ENCODE peak calls at places on chromosomes 16 and 17, in seven cellular contexts. X is choroid plexus epithelial cell; E is activated T-helper 1 cell treated with anti-CD3 and anti-CD28 coated beads, Interleukin-12 subunit alpha, Interleukin-12 subunit beta, Interleukin-2, Interleukin-4 antibody, amounts not matched to agents 30 ng/mL and 10 ng/mL and 1 ng/mL, durations not matched to agents 14 hours and 24 hours and 36 hours; T is NCI-H1092 treated with DMSO at 0.1 percent for 48 hours; S is epithelial cell of esophagus; O is astrocyte of the hippocampus; W is T-helper 2 cell. D is an unnamed sample.

GRCh38 chr16:7440886-7441400 is 108.3 kb downstream of the RBFOX1 start:
- DNase-seq in E (no peak), X (no peak), W (no peak), O (peak; percentile 78), T (no peak), S (no peak), D (no peak)

GRCh38 chr16:77443834-77444460 is 9.1 kb upstream of the ADAMTS18 start:
- DNase-seq in O (no peak), S (no peak), X (no peak), E (no peak), W (no peak), T (peak; percentile 61), D (no peak)

GRCh38 chr16:85602831-85603755 is 10.0 kb upstream of the GSE1 start:
- DNase-seq in O (no peak), T (peak; percentile 64), S (no peak), W (no peak), X (no peak), E (no peak), D (no peak)

GRCh38 chr16:65975049-65975708 is 391.3 kb upstream of the CDH5 start:
- DNase-seq in W (peak; percentile 42), X (peak; percentile 73), T (no peak), S (peak; percentile 74), E (no peak), O (peak; percentile 43), D (no peak)

GRCh38 chr17:42475853-42476252 is 17.2 kb downstream of the ATP6V0A1 start:
- DNase-seq in X (peak; percentile 18), W (no peak), T (no peak), E (no peak), S (no peak), O (no peak), D (no peak)

GRCh38 chr17:67469208-67469980 is 92.3 kb downstream of the PITPNC1 start:
- DNase-seq in X (peak; percentile 39), E (no peak), S (peak; percentile 31), W (no peak), O (peak; percentile 66), T (no peak), D (no peak)

GRCh38 chr17:3983945-3984484 is 19.8 kb upstream of the ATP2A3 start:
- DNase-seq in O (no peak), S (no peak), X (peak; percentile 58), E (no peak), T (no peak), W (no peak), D (no peak)

GRCh38 chr16:50664270-50664669 is 16.8 kb downstream of the SNX20 start:
- DNase-seq in E (no peak), W (no peak), T (no peak), X (no peak), S (no peak), O (no peak), D (no peak)

GRCh38 chr17:21163101-21163500 is 36.3 kb downstream of the DHRS7B start:
- DNase-seq in T (no peak), O (no peak), X (no peak), W (no peak), S (no peak), E (no peak), D (no peak)

GRCh38 chr16:68994324-68994723 is 111.1 kb upstream of the HAS3 start:
- DNase-seq in O (no peak), S (no peak), T (no peak), W (no peak), E (no peak), X (no peak), D (no peak)

GRCh38 chr16:58556678-58557077 is 41.4 kb downstream of the SETD6 start:
- DNase-seq in S (no peak), T (no peak), O (peak; percentile 17), X (peak; percentile 57), E (no peak), W (no peak), D (no peak)

GRCh38 chr16:67561501-67561823 is 864 bp upstream of the CTCF start:
- DNase-seq in O (no peak), W (no peak), X (no peak), S (no peak), T (no peak), E (no peak), D (no peak)

GRCh38 chr17:14113137-14113536 is 43.8 kb downstream of the COX10 start:
- DNase-seq in O (no peak), X (no peak), S (no peak), T (no peak), W (peak; percentile 44), E (no peak), D (no peak)

GRCh38 chr16:31348578-31348977 is 6.4 kb upstream of the ITGAX start:
- DNase-seq in O (no peak), W (no peak), E (no peak), X (no peak), T (no peak), S (no peak), D (no peak)

GRCh38 chr16:1494129-1494640 is 1.0 kb downstream of the TELO2 start:
- DNase-seq in T (peak; percentile 15), O (peak; percentile 79), S (peak; percentile 76), E (no peak), W (no peak), X (peak; percentile 89), D (peak; percentile 79)

GRCh38 chr17:9225305-9226101 is 204.2 kb downstream of the NTN1 start:
- DNase-seq in O (peak; percentile 80), S (no peak), T (no peak), W (no peak), X (no peak), E (no peak), D (no peak)

GRCh38 chr17:56316604-56317003 is 163.3 kb downstream of the ANKFN1 start:
- DNase-seq in T (no peak), W (no peak), E (no peak), S (no peak), O (no peak), X (no peak), D (no peak)

GRCh38 chr17:77882481-77883212 is 75.9 kb upstream of the TNRC6C start:
- DNase-seq in S (peak; percentile 10), E (peak; percentile 85), T (no peak), O (peak; percentile 55), X (peak; percentile 86), W (peak; percentile 96), D (peak; percentile 72)

GRCh38 chr16:50083996-50084395 is 18.2 kb downstream of the HEATR3 start:
- DNase-seq in S (no peak), T (no peak), X (no peak), E (no peak), W (no peak), O (no peak), D (no peak)

GRCh38 chr17:76667356-76667755 is 23.8 kb upstream of the ST6GALNAC1 start:
- DNase-seq in T (no peak), O (no peak), S (no peak), E (no peak), W (no peak), X (no peak), D (no peak)

GRCh38 chr16:68387301-68387700 is 61.0 kb downstream of the SMPD3 start:
- DNase-seq in O (no peak), S (no peak), E (no peak), T (no peak), X (no peak), W (no peak), D (no peak)

GRCh38 chr16:82671743-82672142 is 45.0 kb downstream of the CDH13 start:
- DNase-seq in S (no peak), T (no peak), X (no peak), O (no peak), E (no peak), W (peak; percentile 35), D (no peak)

GRCh38 chr16:85935391-85935956 is 36.5 kb downstream of the IRF8 start:
- DNase-seq in W (no peak), T (no peak), O (no peak), S (no peak), E (no peak), X (no peak), D (no peak)

GRCh38 chr17:13374203-13375143 is 227.3 kb downstream of the HS3ST3A1 start:
- DNase-seq in T (no peak), X (peak; percentile 63), E (no peak), O (peak; percentile 62), S (no peak), W (no peak), D (no peak)

GRCh38 chr17:64001091-64001579 is 3.0 kb downstream of the PRR29 start:
- DNase-seq in E (no peak), X (no peak), S (no peak), T (no peak), W (no peak), O (no peak), D (no peak)

GRCh38 chr17:78421534-78422266 is 43.3 kb downstream of the PGS1 start:
- DNase-seq in O (peak; percentile 90), T (peak; percentile 37), S (peak; percentile 69), W (peak; percentile 68), E (peak; percentile 63), X (peak; percentile 78), D (peak; percentile 92)

GRCh38 chr16:1494711-1495110 is 1.6 kb downstream of the TELO2 start:
- DNase-seq in O (no peak), W (no peak), S (no peak), X (no peak), E (no peak), T (no peak), D (no peak)

GRCh38 chr17:15463363-15463762 is 4.1 kb downstream of the CDRT4 start:
- DNase-seq in W (no peak), S (peak; percentile 11), T (peak; percentile 22), X (peak; percentile 71), E (no peak), O (peak; percentile 93), D (no peak)

GRCh38 chr17:8162232-8162996 is at the start of gene VAMP2:
- DNase-seq in E (peak; percentile 84), X (peak; percentile 66), S (peak; percentile 69), W (peak; percentile 91), O (peak; percentile 90), T (peak; percentile 60), D (peak; percentile 95)

GRCh38 chr17:44965491-44966234 is 2.4 kb downstream of the C1QL1 start:
- DNase-seq in O (no peak), W (no peak), E (no peak), X (no peak), S (no peak), T (no peak), D (no peak)

GRCh38 chr17:58660621-58661020 is 31.2 kb downstream of the TEX14 start:
- DNase-seq in S (no peak), O (no peak), T (no peak), W (no peak), X (no peak), E (no peak), D (no peak)

GRCh38 chr16:88352261-88353200 is 30.2 kb upstream of the ZNF469 start:
- DNase-seq in S (peak; percentile 2), W (no peak), X (no peak), O (no peak), T (no peak), E (no peak), D (no peak)

GRCh38 chr17:67481808-67482207 is 104.7 kb downstream of the PITPNC1 start:
- DNase-seq in E (no peak), S (no peak), O (no peak), T (no peak), W (no peak), X (peak; percentile 65), D (no peak)

GRCh38 chr17:49946964-49947584 is 21.9 kb upstream of the DLX4 start:
- DNase-seq in W (no peak), X (no peak), O (no peak), T (no peak), E (no peak), S (no peak), D (peak; percentile 51)

GRCh38 chr16:10817514-10817913 is 1.1 kb downstream of the TVP23A start:
- DNase-seq in W (no peak), T (no peak), O (no peak), S (no peak), X (no peak), E (no peak), D (no peak)